ENCODE peak calls at places on chromosomes 5 and 9, in four cellular contexts. One of them, this sample, is unnamed.

GRCh38 chr5:62127098-62127736 is 178.8 kb upstream of the KIF2A start:
- DNase-seq in adipocyte: no peak
- DNase-seq in kidney: no peak
- DNase-seq in fibroblast of the conjunctiva: no peak
- DNase-seq in this sample: no peak

GRCh38 chr9:115291841-115292240 is 173.9 kb upstream of the TNC start:
- DNase-seq in adipocyte: peak; percentile 14
- DNase-seq in kidney: no peak
- DNase-seq in fibroblast of the conjunctiva: no peak
- DNase-seq in this sample: no peak

GRCh38 chr5:11361768-11362167 is 542.5 kb downstream of the CTNND2 start:
- DNase-seq in adipocyte: no peak
- DNase-seq in kidney: no peak
- DNase-seq in fibroblast of the conjunctiva: no peak
- DNase-seq in this sample: no peak

GRCh38 chr5:168679515-168679920 is 100.3 kb upstream of the PANK3 start:
- DNase-seq in adipocyte: peak; percentile 84
- DNase-seq in kidney: no peak
- DNase-seq in fibroblast of the conjunctiva: peak; percentile 56
- DNase-seq in this sample: peak; percentile 35

GRCh38 chr5:78660401-78660800 is 11.8 kb upstream of the LHFPL2 start:
- DNase-seq in adipocyte: no peak
- DNase-seq in kidney: no peak
- DNase-seq in fibroblast of the conjunctiva: no peak
- DNase-seq in this sample: no peak

GRCh38 chr9:98380065-98380681 is 124.7 kb upstream of the TBC1D2 start:
- DNase-seq in adipocyte: peak; percentile 53
- DNase-seq in kidney: peak; percentile 71
- DNase-seq in fibroblast of the conjunctiva: no peak
- DNase-seq in this sample: no peak

GRCh38 chr5:55454282-55454681 is 80.5 kb downstream of the PLPP1 start:
- DNase-seq in adipocyte: no peak
- DNase-seq in kidney: no peak
- DNase-seq in fibroblast of the conjunctiva: no peak
- DNase-seq in this sample: no peak

GRCh38 chr5:74627511-74628120 is 12.9 kb downstream of the ENC1 start:
- DNase-seq in adipocyte: no peak
- DNase-seq in kidney: no peak
- DNase-seq in fibroblast of the conjunctiva: no peak
- DNase-seq in this sample: no peak

GRCh38 chr5:147763791-147764525 is 18.6 kb downstream of the JAKMIP2 start:
- DNase-seq in adipocyte: peak; percentile 41
- DNase-seq in kidney: no peak
- DNase-seq in fibroblast of the conjunctiva: peak; percentile 12
- DNase-seq in this sample: no peak

GRCh38 chr5:36613241-36613640 is 6.8 kb downstream of the SLC1A3 start:
- DNase-seq in adipocyte: no peak
- DNase-seq in kidney: no peak
- DNase-seq in fibroblast of the conjunctiva: no peak
- DNase-seq in this sample: no peak

GRCh38 chr9:136791466-136792276 is 527 bp downstream of the TMEM141 start:
- DNase-seq in adipocyte: peak; percentile 53
- DNase-seq in kidney: peak; percentile 92
- DNase-seq in fibroblast of the conjunctiva: no peak
- DNase-seq in this sample: peak; percentile 78

GRCh38 chr5:178336889-178337785 is 104.5 kb upstream of the PHYKPL start:
- DNase-seq in adipocyte: no peak
- DNase-seq in kidney: peak; percentile 69
- DNase-seq in fibroblast of the conjunctiva: no peak
- DNase-seq in this sample: no peak

GRCh38 chr5:42858031-42858643 is 46.4 kb upstream of the SELENOP start:
- DNase-seq in adipocyte: peak; percentile 44
- DNase-seq in kidney: no peak
- DNase-seq in fibroblast of the conjunctiva: peak; percentile 57
- DNase-seq in this sample: no peak